ENCODE peak calls at places on chromosomes 1 and 21, in four cellular contexts. C is adrenal gland, U is MCF 10A, J is endothelial cell. W is an unnamed sample.

GRCh38 chr1:226223786-226224244 is 351 bp downstream of the MIXL1 start:
- DNase-seq in C (no peak), U (no peak), J (peak; percentile 31), W (peak; percentile 79)

GRCh38 chr1:162696286-162696862 is 64.1 kb downstream of the DDR2 start:
- DNase-seq in C (peak; percentile 78), U (peak; percentile 97), J (peak; percentile 59), W (no peak)

GRCh38 chr21:36902793-36903192 is 63.7 kb downstream of the HLCS start:
- DNase-seq in C (no peak), U (no peak), J (no peak), W (no peak)

GRCh38 chr1:37673920-37674319 is 18.4 kb upstream of the CDCA8 start:
- DNase-seq in C (no peak), U (no peak), J (no peak), W (no peak)

GRCh38 chr21:37367758-37368535 is 1.4 kb downstream of the DYRK1A start:
- DNase-seq in C (peak; percentile 59), U (peak; percentile 42), J (peak; percentile 35), W (peak; percentile 56)

GRCh38 chr1:177448652-177449351 is 278.0 kb downstream of the BRINP2 start:
- DNase-seq in C (no peak), U (peak; percentile 46), J (no peak), W (no peak)

GRCh38 chr1:172472495-172472894 is 28.6 kb upstream of the PIGC start:
- DNase-seq in C (no peak), U (no peak), J (no peak), W (no peak)

GRCh38 chr1:33903210-33903589 is 39.3 kb downstream of the HMGB4 start:
- DNase-seq in C (peak; percentile 42), U (no peak), J (no peak), W (peak; percentile 24)

GRCh38 chr1:33094971-33095604 is 14.1 kb downstream of the AZIN2 start:
- DNase-seq in C (peak; percentile 51), U (peak; percentile 70), J (peak; percentile 81), W (no peak)

GRCh38 chr1:93779540-93780121 is 98.0 kb upstream of the BCAR3 start:
- DNase-seq in C (no peak), U (peak; percentile 100), J (no peak), W (no peak)

GRCh38 chr1:207047529-207047928 is 3.5 kb downstream of the YOD1 start:
- DNase-seq in C (no peak), U (no peak), J (no peak), W (no peak)

GRCh38 chr1:171794085-171794484 is 12.6 kb downstream of the METTL13 start:
- DNase-seq in C (no peak), U (peak; percentile 78), J (no peak), W (no peak)

GRCh38 chr1:169928438-169929209 is 34.9 kb upstream of the SCYL3 start:
- DNase-seq in C (no peak), U (peak; percentile 67), J (no peak), W (no peak)

GRCh38 chr1:229229137-229229720 is 41.7 kb upstream of the RAB4A start:
- DNase-seq in C (no peak), U (peak; percentile 90), J (peak; percentile 21), W (no peak)

GRCh38 chr1:164759945-164760584 is 201.1 kb downstream of the PBX1 start:
- DNase-seq in C (no peak), U (no peak), J (no peak), W (no peak)

GRCh38 chr1:69290266-69290665 is 277.5 kb upstream of the LRRC7 start:
- DNase-seq in C (no peak), U (no peak), J (no peak), W (no peak)

GRCh38 chr1:78038071-78038470 is 7.7 kb upstream of the GIPC2 start:
- DNase-seq in C (no peak), U (peak; percentile 31), J (no peak), W (no peak)

GRCh38 chr1:44119525-44119924 is 904 bp downstream of the KLF17 start:
- DNase-seq in C (no peak), U (no peak), J (no peak), W (peak; percentile 42)

GRCh38 chr1:175287377-175287776 is 94.8 kb upstream of the KIAA0040 start:
- DNase-seq in C (no peak), U (no peak), J (no peak), W (peak; percentile 5)

GRCh38 chr1:161185732-161186311 is 8.5 kb upstream of the B4GALT3 start:
- DNase-seq in C (no peak), U (no peak), J (no peak), W (peak; percentile 44)

GRCh38 chr1:26161408-26162219 is 2.7 kb downstream of the FAM110D start:
- DNase-seq in C (peak; percentile 47), U (no peak), J (peak; percentile 44), W (peak; percentile 76)

GRCh38 chr1:2115008-2115921 is 65.1 kb downstream of the PRKCZ start:
- DNase-seq in C (no peak), U (no peak), J (no peak), W (no peak)

GRCh38 chr1:172647110-172647564 is 11.8 kb upstream of the FASLG start:
- DNase-seq in C (no peak), U (no peak), J (no peak), W (no peak)

GRCh38 chr1:115331531-115332331 is 6.3 kb downstream of the NGF start:
- DNase-seq in C (no peak), U (no peak), J (no peak), W (no peak)

GRCh38 chr1:39196244-39197215 is 8.0 kb upstream of the MACF1 start:
- DNase-seq in C (no peak), U (no peak), J (no peak), W (peak; percentile 53)

GRCh38 chr1:7410156-7410555 is 360.9 kb upstream of the VAMP3 start:
- DNase-seq in C (no peak), U (no peak), J (no peak), W (no peak)

GRCh38 chr21:31557421-31557955 is 102.0 kb upstream of the SOD1 start:
- DNase-seq in C (no peak), U (no peak), J (peak; percentile 43), W (no peak)

GRCh38 chr1:3906672-3907020 is 6.6 kb upstream of the C1orf174 start:
- DNase-seq in C (no peak), U (no peak), J (no peak), W (no peak)

GRCh38 chr1:8908388-8909151 is 30.1 kb upstream of the ENO1 start:
- DNase-seq in C (no peak), U (peak; percentile 53), J (no peak), W (no peak)

GRCh38 chr1:226132731-226133503 is 53.6 kb downstream of the ACBD3 start:
- DNase-seq in C (no peak), U (no peak), J (no peak), W (no peak)

GRCh38 chr1:158150512-158150911 is 30.2 kb upstream of the CD1D start:
- DNase-seq in C (no peak), U (no peak), J (no peak), W (no peak)

GRCh38 chr1:61049850-61050540 is 32.4 kb upstream of the NFIA start:
- DNase-seq in C (peak; percentile 93), U (peak; percentile 90), J (peak; percentile 98), W (peak; percentile 85)

GRCh38 chr1:85894651-85895050 is 186.4 kb upstream of the ZNHIT6 start:
- DNase-seq in C (no peak), U (peak; percentile 57), J (peak; percentile 39), W (peak; percentile 37)

GRCh38 chr1:157087030-157087429 is 12.6 kb downstream of the ETV3L start:
- DNase-seq in C (no peak), U (no peak), J (no peak), W (no peak)

GRCh38 chr1:155977607-155978324 is 581 bp downstream of the ARHGEF2 start:
- DNase-seq in C (no peak), U (peak; percentile 40), J (peak; percentile 43), W (peak; percentile 60)

GRCh38 chr1:155976913-155977606 is 1.3 kb downstream of the ARHGEF2 start:
- DNase-seq in C (no peak), U (peak; percentile 54), J (no peak), W (no peak)

GRCh38 chr1:155979525-155980343 is 1.4 kb upstream of the ARHGEF2 start:
- DNase-seq in C (no peak), U (peak; percentile 83), J (no peak), W (no peak)

GRCh38 chr1:155978973-155979429 is 654 bp upstream of the ARHGEF2 start:
- DNase-seq in C (no peak), U (peak; percentile 74), J (no peak), W (peak; percentile 51)

DNA sequence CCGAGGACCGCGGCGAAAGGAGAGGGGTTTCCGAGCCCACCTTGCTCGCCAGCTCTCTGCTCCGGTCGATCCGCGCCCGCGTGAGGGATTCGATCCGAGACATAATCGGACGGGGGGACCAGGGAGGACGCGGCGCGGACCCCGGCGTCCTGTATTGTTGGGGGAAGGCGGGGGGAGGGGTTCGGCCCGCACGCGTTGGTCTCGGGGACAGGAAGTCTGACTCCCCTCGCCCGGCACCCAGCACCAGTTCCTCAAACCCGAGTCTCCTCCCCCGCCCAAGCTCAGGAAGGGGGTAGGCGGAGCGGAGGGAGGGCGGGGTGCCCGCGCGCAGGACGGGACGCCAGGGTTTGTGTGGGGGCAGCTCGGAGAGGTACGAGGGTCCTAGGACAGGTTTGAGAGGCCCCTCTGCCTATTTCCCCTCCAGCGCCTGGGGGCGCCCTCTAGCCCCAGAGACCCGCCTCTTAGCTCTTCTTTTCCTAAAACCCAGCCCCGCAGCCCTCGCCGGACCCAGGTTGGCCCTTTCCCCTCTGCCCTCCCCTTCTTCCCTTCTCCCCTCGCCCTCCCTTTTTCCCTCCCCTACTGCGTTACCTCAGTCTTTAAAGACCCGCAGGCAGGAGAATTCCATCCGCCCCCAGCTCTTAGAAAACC is at the start of gene ARHGEF2:
- DNase-seq in C (peak; percentile 62), U (peak; percentile 89), J (peak; percentile 74), W (peak; percentile 91)
- TF ChIP-seq CTCF in C (no peak), U (no peak), J (no peak), W (peak; percentile 29)

GRCh38 chr1:117815926-117816325 is 113.5 kb downstream of the GDAP2 start:
- DNase-seq in C (no peak), U (no peak), J (no peak), W (no peak)
- TF ChIP-seq CTCF in C (no peak), U (no peak), J (no peak), W (no peak)

GRCh38 chr1:110060034-110060661 is 10.3 kb downstream of the ALX3 start:
- DNase-seq in C (no peak), U (peak; percentile 59), J (peak; percentile 67), W (peak; percentile 74)
- TF ChIP-seq CTCF in C (peak; percentile 54), U (peak; percentile 82), J (peak; percentile 94), W (peak; percentile 78)

GRCh38 chr1:214853340-214853739 is 229.2 kb upstream of the KCNK2 start:
- DNase-seq in C (no peak), U (no peak), J (no peak), W (no peak)
- TF ChIP-seq CTCF in C (no peak), U (no peak), J (no peak), W (no peak)